ENCODE peak calls at places on chromosome 7, in five cellular contexts. One of them, this sample, is unnamed.

GRCh38 chr7:47535033-47535703 is 46.7 kb downstream of the TNS3 start:
- DNase-seq in left ventricle myocardium inferior: no peak
- DNase-seq in A549: no peak
- DNase-seq in psoas muscle: no peak
- DNase-seq in pancreas: no peak
- DNase-seq in this sample: no peak

GRCh38 chr7:1144269-1144771 is 15.7 kb downstream of the ZFAND2A start:
- DNase-seq in left ventricle myocardium inferior: peak
- DNase-seq in pancreas: peak
- DNase-seq in A549: no peak
- DNase-seq in psoas muscle: peak
- DNase-seq in this sample: peak

GRCh38 chr7:132687016-132687415 is 110.7 kb upstream of the PLXNA4 start:
- DNase-seq in left ventricle myocardium inferior: no peak
- DNase-seq in A549: no peak
- DNase-seq in pancreas: no peak
- DNase-seq in psoas muscle: no peak
- DNase-seq in this sample: no peak

GRCh38 chr7:1249731-1250130 is 17.1 kb downstream of the UNCX start:
- DNase-seq in left ventricle myocardium inferior: no peak
- DNase-seq in pancreas: no peak
- DNase-seq in A549: no peak
- DNase-seq in psoas muscle: peak
- DNase-seq in this sample: no peak

GRCh38 chr7:132877578-132877977 is 204.3 kb downstream of the CHCHD3 start:
- DNase-seq in left ventricle myocardium inferior: no peak
- DNase-seq in A549: no peak
- DNase-seq in psoas muscle: no peak
- DNase-seq in pancreas: no peak
- DNase-seq in this sample: no peak

GRCh38 chr7:101436857-101437576 is 74.3 kb downstream of the COL26A1 start:
- DNase-seq in pancreas: no peak
- DNase-seq in A549: peak
- DNase-seq in left ventricle myocardium inferior: no peak
- DNase-seq in psoas muscle: no peak
- DNase-seq in this sample: peak

GRCh38 chr7:44225566-44226395 is 25.0 kb downstream of the YKT6 start:
- DNase-seq in psoas muscle: peak
- DNase-seq in left ventricle myocardium inferior: no peak
- DNase-seq in A549: no peak
- DNase-seq in pancreas: no peak
- DNase-seq in this sample: no peak

GRCh38 chr7:130157700-130158099 is 47.5 kb downstream of the TMEM209 start:
- DNase-seq in pancreas: no peak
- DNase-seq in left ventricle myocardium inferior: no peak
- DNase-seq in A549: no peak
- DNase-seq in psoas muscle: no peak
- DNase-seq in this sample: no peak

GRCh38 chr7:1734331-1734730 is 64.3 kb downstream of the ELFN1 start:
- DNase-seq in pancreas: no peak
- DNase-seq in psoas muscle: no peak
- DNase-seq in A549: no peak
- DNase-seq in left ventricle myocardium inferior: no peak
- DNase-seq in this sample: no peak

GRCh38 chr7:124843336-124843735 is 77.7 kb upstream of the GPR37 start:
- DNase-seq in psoas muscle: no peak
- DNase-seq in pancreas: no peak
- DNase-seq in left ventricle myocardium inferior: no peak
- DNase-seq in A549: no peak
- DNase-seq in this sample: no peak

GRCh38 chr7:123798527-123799188 is 46.3 kb upstream of the HYAL4 start:
- DNase-seq in psoas muscle: no peak
- DNase-seq in left ventricle myocardium inferior: no peak
- DNase-seq in pancreas: no peak
- DNase-seq in A549: no peak
- DNase-seq in this sample: peak

GRCh38 chr7:30869794-30870491 is 41.7 kb upstream of the AQP1 start:
- DNase-seq in A549: no peak
- DNase-seq in psoas muscle: no peak
- DNase-seq in left ventricle myocardium inferior: peak
- DNase-seq in pancreas: no peak
- DNase-seq in this sample: no peak

GRCh38 chr7:73831656-73832579 is 1.1 kb downstream of the CLDN4 start:
- DNase-seq in pancreas: peak
- DNase-seq in A549: no peak
- DNase-seq in left ventricle myocardium inferior: no peak
- DNase-seq in psoas muscle: no peak
- DNase-seq in this sample: peak

GRCh38 chr7:112233048-112233697 is 26.7 kb downstream of the ZNF277 start:
- DNase-seq in left ventricle myocardium inferior: no peak
- DNase-seq in pancreas: no peak
- DNase-seq in psoas muscle: no peak
- DNase-seq in A549: no peak
- DNase-seq in this sample: no peak

GRCh38 chr7:95190515-95190914 is 133.8 kb downstream of the PON1 start:
- DNase-seq in left ventricle myocardium inferior: no peak
- DNase-seq in A549: no peak
- DNase-seq in pancreas: no peak
- DNase-seq in psoas muscle: no peak
- DNase-seq in this sample: no peak

GRCh38 chr7:35280854-35281253 is 27.0 kb upstream of the TBX20 start:
- DNase-seq in psoas muscle: no peak
- DNase-seq in left ventricle myocardium inferior: no peak
- DNase-seq in pancreas: no peak
- DNase-seq in A549: no peak
- DNase-seq in this sample: no peak

GRCh38 chr7:13850185-13850752 is 139.2 kb downstream of the ETV1 start:
- DNase-seq in left ventricle myocardium inferior: no peak
- DNase-seq in pancreas: no peak
- DNase-seq in psoas muscle: no peak
- DNase-seq in A549: no peak
- DNase-seq in this sample: peak

DNA sequence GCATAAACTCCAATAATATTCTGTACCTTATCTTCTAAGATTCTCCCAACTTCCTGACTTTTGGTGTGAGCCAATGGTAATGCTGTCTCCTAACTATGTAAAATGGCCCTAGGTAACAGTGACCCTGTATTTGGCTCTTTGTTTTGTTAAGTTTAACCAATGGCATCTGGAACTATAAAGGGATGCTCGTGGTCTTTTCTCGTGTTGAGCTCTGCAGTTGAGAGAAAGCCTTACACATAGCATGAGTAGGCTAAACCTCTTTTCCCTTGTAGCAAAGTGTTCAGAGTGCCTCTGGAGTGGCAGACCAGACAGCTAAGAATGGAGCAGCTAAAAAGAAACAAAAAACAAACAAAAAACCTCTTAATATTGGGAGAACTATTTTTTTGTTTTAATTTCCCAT is 5.2 kb downstream of the TES start:
- DNase-seq in left ventricle myocardium inferior: no peak
- DNase-seq in A549: no peak
- DNase-seq in psoas muscle: no peak
- DNase-seq in pancreas: no peak
- DNase-seq in this sample: no peak
- H3K27ac ChIP-seq in left ventricle myocardium inferior: no peak
- H3K27ac ChIP-seq in A549: no peak
- H3K27ac ChIP-seq in psoas muscle: no peak
- H3K27ac ChIP-seq in pancreas: no peak
- H3K27ac ChIP-seq in this sample: no peak

GRCh38 chr7:92461027-92462003 is 14.0 kb downstream of the GATAD1 start:
- DNase-seq in A549: peak
- DNase-seq in pancreas: peak
- DNase-seq in left ventricle myocardium inferior: no peak
- DNase-seq in psoas muscle: no peak
- DNase-seq in this sample: peak
- TF ChIP-seq CTCF in A549: peak
- TF ChIP-seq CTCF in pancreas: peak
- TF ChIP-seq CTCF in left ventricle myocardium inferior: peak
- TF ChIP-seq CTCF in psoas muscle: peak
- TF ChIP-seq CTCF in this sample: peak

GRCh38 chr7:150958603-150959002 is 19.5 kb downstream of the KCNH2 start:
- DNase-seq in A549: no peak
- DNase-seq in psoas muscle: no peak
- DNase-seq in left ventricle myocardium inferior: peak
- DNase-seq in pancreas: no peak
- DNase-seq in this sample: no peak
- H3K27ac ChIP-seq in A549: no peak
- H3K27ac ChIP-seq in psoas muscle: no peak
- H3K27ac ChIP-seq in left ventricle myocardium inferior: peak
- H3K27ac ChIP-seq in pancreas: no peak
- H3K27ac ChIP-seq in this sample: no peak

GRCh38 chr7:69799990-69800389 is 201.7 kb downstream of the AUTS2 start:
- DNase-seq in pancreas: no peak
- DNase-seq in psoas muscle: no peak
- DNase-seq in left ventricle myocardium inferior: no peak
- DNase-seq in A549: no peak
- DNase-seq in this sample: no peak

GRCh38 chr7:69796421-69796820 is 198.1 kb downstream of the AUTS2 start:
- DNase-seq in left ventricle myocardium inferior: no peak
- DNase-seq in psoas muscle: no peak
- DNase-seq in pancreas: no peak
- DNase-seq in A549: no peak
- DNase-seq in this sample: no peak

GRCh38 chr7:69801729-69802688 is 203.7 kb downstream of the AUTS2 start:
- DNase-seq in left ventricle myocardium inferior: no peak
- DNase-seq in A549: no peak
- DNase-seq in psoas muscle: no peak
- DNase-seq in pancreas: no peak
- DNase-seq in this sample: no peak

GRCh38 chr7:69800495-69800894 is 202.2 kb downstream of the AUTS2 start:
- DNase-seq in psoas muscle: no peak
- DNase-seq in A549: peak
- DNase-seq in pancreas: peak
- DNase-seq in left ventricle myocardium inferior: no peak
- DNase-seq in this sample: no peak

GRCh38 chr7:69799048-69799697 is 200.9 kb downstream of the AUTS2 start:
- DNase-seq in psoas muscle: no peak
- DNase-seq in pancreas: no peak
- DNase-seq in A549: no peak
- DNase-seq in left ventricle myocardium inferior: no peak
- DNase-seq in this sample: no peak
- TF ChIP-seq CTCF in psoas muscle: no peak
- TF ChIP-seq CTCF in pancreas: no peak
- TF ChIP-seq CTCF in A549: no peak
- TF ChIP-seq CTCF in left ventricle myocardium inferior: no peak
- TF ChIP-seq CTCF in this sample: no peak

GRCh38 chr7:134757938-134758337 is 21.5 kb upstream of the CALD1 start:
- DNase-seq in pancreas: no peak
- DNase-seq in A549: no peak
- DNase-seq in psoas muscle: no peak
- DNase-seq in left ventricle myocardium inferior: no peak
- DNase-seq in this sample: no peak

GRCh38 chr7:134752006-134752760 is 27.3 kb upstream of the CALD1 start:
- DNase-seq in A549: no peak
- DNase-seq in pancreas: no peak
- DNase-seq in left ventricle myocardium inferior: no peak
- DNase-seq in psoas muscle: no peak
- DNase-seq in this sample: peak

GRCh38 chr7:134750083-134751062 is 29.1 kb upstream of the CALD1 start:
- DNase-seq in pancreas: peak
- DNase-seq in left ventricle myocardium inferior: no peak
- DNase-seq in psoas muscle: peak
- DNase-seq in A549: peak
- DNase-seq in this sample: no peak

GRCh38 chr7:134758981-134759380 is 20.5 kb upstream of the CALD1 start:
- DNase-seq in left ventricle myocardium inferior: no peak
- DNase-seq in psoas muscle: no peak
- DNase-seq in A549: no peak
- DNase-seq in pancreas: no peak
- DNase-seq in this sample: no peak

GRCh38 chr7:134755422-134756022 is 23.9 kb upstream of the CALD1 start:
- DNase-seq in pancreas: no peak
- DNase-seq in left ventricle myocardium inferior: no peak
- DNase-seq in psoas muscle: no peak
- DNase-seq in A549: no peak
- DNase-seq in this sample: no peak
- H3K27ac ChIP-seq in pancreas: no peak
- H3K27ac ChIP-seq in left ventricle myocardium inferior: no peak
- H3K27ac ChIP-seq in psoas muscle: no peak
- H3K27ac ChIP-seq in A549: no peak
- H3K27ac ChIP-seq in this sample: no peak

DNA sequence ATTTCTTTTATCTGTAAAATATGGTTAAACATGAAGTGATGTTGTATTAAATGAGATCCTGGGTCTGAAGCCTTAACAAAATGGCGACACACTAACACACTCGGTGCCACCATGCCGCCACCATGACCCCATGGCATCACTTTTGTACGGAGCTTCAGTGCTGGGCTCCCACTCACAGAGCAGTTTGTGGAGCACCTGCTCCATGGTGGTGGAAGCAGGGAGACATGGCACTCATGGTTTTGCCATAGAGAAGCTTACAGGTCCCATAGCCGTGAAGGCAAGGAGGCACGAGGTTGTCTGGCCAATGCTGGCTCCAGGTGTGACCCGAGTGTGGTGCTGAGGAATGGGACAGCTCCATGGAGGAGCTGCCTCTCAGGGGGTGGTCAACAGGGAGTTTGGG is 63.5 kb upstream of the EN2 start:
- DNase-seq in A549: no peak
- DNase-seq in left ventricle myocardium inferior: no peak
- DNase-seq in pancreas: no peak
- DNase-seq in psoas muscle: peak
- DNase-seq in this sample: no peak
- TF ChIP-seq CTCF in A549: no peak
- TF ChIP-seq CTCF in left ventricle myocardium inferior: no peak
- TF ChIP-seq CTCF in pancreas: no peak
- TF ChIP-seq CTCF in psoas muscle: no peak
- TF ChIP-seq CTCF in this sample: no peak

DNA sequence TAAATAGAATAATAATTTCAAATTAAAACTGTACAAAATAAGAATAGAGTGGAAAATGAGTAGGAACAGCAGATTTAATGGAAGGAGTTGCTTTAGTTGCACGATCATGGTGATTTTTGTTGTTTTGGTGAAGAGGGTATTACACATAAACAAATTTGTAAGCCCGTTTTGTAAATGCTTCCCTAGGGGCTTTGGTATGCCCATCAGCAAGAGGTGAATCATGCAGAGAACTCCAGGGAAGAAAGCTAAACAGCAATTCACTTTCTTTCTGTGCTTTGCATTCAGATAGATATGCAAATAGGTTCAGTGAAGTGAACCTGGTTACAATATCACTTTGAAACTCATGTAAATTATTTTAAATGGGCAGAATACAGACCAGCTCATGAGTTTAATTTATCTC is 422.2 kb upstream of the MTPN start:
- DNase-seq in left ventricle myocardium inferior: no peak
- DNase-seq in pancreas: no peak
- DNase-seq in psoas muscle: no peak
- DNase-seq in A549: no peak
- DNase-seq in this sample: no peak
- H3K27ac ChIP-seq in left ventricle myocardium inferior: no peak
- H3K27ac ChIP-seq in pancreas: no peak
- H3K27ac ChIP-seq in psoas muscle: no peak
- H3K27ac ChIP-seq in A549: no peak
- H3K27ac ChIP-seq in this sample: no peak

DNA sequence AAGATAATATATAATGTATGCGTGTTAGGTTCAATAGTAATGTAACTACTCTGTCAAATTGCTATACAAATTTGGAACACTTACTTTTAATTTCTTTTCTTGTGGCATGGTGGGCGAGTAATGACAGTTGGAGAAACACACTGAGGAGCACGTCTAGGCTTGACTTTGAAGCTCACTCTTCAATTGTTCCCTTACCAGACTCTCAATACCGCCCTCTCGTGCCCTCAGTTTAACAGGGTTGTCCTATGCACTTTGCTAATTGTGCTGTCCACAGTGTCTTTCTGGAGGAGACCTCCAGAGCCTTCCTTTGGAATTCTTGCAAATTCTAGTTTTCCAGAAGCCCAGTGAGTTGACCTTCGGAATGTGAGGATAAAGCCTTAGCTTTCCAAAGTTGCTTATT is 107.2 kb upstream of the RELN start:
- DNase-seq in psoas muscle: no peak
- DNase-seq in pancreas: no peak
- DNase-seq in A549: peak
- DNase-seq in left ventricle myocardium inferior: no peak
- DNase-seq in this sample: no peak
- TF ChIP-seq CTCF in psoas muscle: no peak
- TF ChIP-seq CTCF in pancreas: no peak
- TF ChIP-seq CTCF in A549: no peak
- TF ChIP-seq CTCF in left ventricle myocardium inferior: no peak
- TF ChIP-seq CTCF in this sample: no peak

This sample was measured in RWPE1.